ENCODE peak calls at places on chromosomes 3 and 15, in seven cellular contexts. One of them, this sample, is unnamed.

GRCh38 chr3:31531465-31531991 is 1.2 kb upstream of the STT3B start:
- DNase-seq in body of pancreas: no peak
- DNase-seq in ovary: no peak
- DNase-seq in erythroblast: peak
- DNase-seq in H54: no peak
- DNase-seq in tibial nerve: no peak
- DNase-seq in breast epithelium: no peak
- DNase-seq in this sample: no peak

GRCh38 chr3:45911496-45912226 is 25.3 kb downstream of the CCR9 start:
- DNase-seq in erythroblast: no peak
- DNase-seq in tibial nerve: no peak
- DNase-seq in breast epithelium: no peak
- DNase-seq in H54: no peak
- DNase-seq in body of pancreas: no peak
- DNase-seq in ovary: no peak
- DNase-seq in this sample: no peak

GRCh38 chr15:75234191-75234810 is 23.8 kb upstream of the GOLGA6C start:
- DNase-seq in erythroblast: no peak
- DNase-seq in tibial nerve: no peak
- DNase-seq in H54: no peak
- DNase-seq in body of pancreas: no peak
- DNase-seq in breast epithelium: no peak
- DNase-seq in ovary: no peak
- DNase-seq in this sample: no peak

GRCh38 chr3:157098823-157099185 is 61.1 kb downstream of the CCNL1 start:
- DNase-seq in body of pancreas: no peak
- DNase-seq in breast epithelium: no peak
- DNase-seq in tibial nerve: no peak
- DNase-seq in H54: no peak
- DNase-seq in ovary: no peak
- DNase-seq in erythroblast: no peak
- DNase-seq in this sample: no peak

GRCh38 chr15:49558924-49559323 is 61.7 kb downstream of the FAM227B start:
- DNase-seq in erythroblast: no peak
- DNase-seq in ovary: no peak
- DNase-seq in H54: no peak
- DNase-seq in body of pancreas: no peak
- DNase-seq in breast epithelium: no peak
- DNase-seq in tibial nerve: no peak
- DNase-seq in this sample: no peak

GRCh38 chr3:63015614-63016016 is 140.4 kb upstream of the CADPS start:
- DNase-seq in erythroblast: no peak
- DNase-seq in breast epithelium: no peak
- DNase-seq in tibial nerve: no peak
- DNase-seq in H54: no peak
- DNase-seq in ovary: no peak
- DNase-seq in body of pancreas: no peak
- DNase-seq in this sample: no peak

GRCh38 chr15:88155310-88155709 is 101.2 kb downstream of the NTRK3 start:
- DNase-seq in tibial nerve: no peak
- DNase-seq in breast epithelium: no peak
- DNase-seq in erythroblast: no peak
- DNase-seq in body of pancreas: no peak
- DNase-seq in ovary: no peak
- DNase-seq in H54: no peak
- DNase-seq in this sample: no peak

GRCh38 chr3:102686792-102687191 is 252.0 kb downstream of the ZPLD1 start:
- DNase-seq in ovary: no peak
- DNase-seq in erythroblast: no peak
- DNase-seq in H54: no peak
- DNase-seq in tibial nerve: no peak
- DNase-seq in breast epithelium: no peak
- DNase-seq in body of pancreas: no peak
- DNase-seq in this sample: no peak

GRCh38 chr3:45677045-45677436 is 12.2 kb upstream of the SACM1L start:
- DNase-seq in tibial nerve: peak
- DNase-seq in erythroblast: no peak
- DNase-seq in body of pancreas: no peak
- DNase-seq in H54: no peak
- DNase-seq in ovary: no peak
- DNase-seq in breast epithelium: peak
- DNase-seq in this sample: no peak

GRCh38 chr3:4006288-4006687 is 207.1 kb downstream of the LRRN1 start:
- DNase-seq in H54: no peak
- DNase-seq in tibial nerve: no peak
- DNase-seq in breast epithelium: no peak
- DNase-seq in erythroblast: no peak
- DNase-seq in body of pancreas: no peak
- DNase-seq in ovary: no peak
- DNase-seq in this sample: no peak

GRCh38 chr3:4720316-4721075 is 227.3 kb downstream of the ITPR1 start:
- DNase-seq in body of pancreas: peak
- DNase-seq in H54: peak
- DNase-seq in breast epithelium: peak
- DNase-seq in tibial nerve: peak
- DNase-seq in erythroblast: peak
- DNase-seq in ovary: peak
- DNase-seq in this sample: peak

GRCh38 chr3:49018707-49019006 is 277 bp upstream of the DALRD3 start:
- DNase-seq in body of pancreas: no peak
- DNase-seq in ovary: no peak
- DNase-seq in H54: no peak
- DNase-seq in erythroblast: no peak
- DNase-seq in tibial nerve: no peak
- DNase-seq in breast epithelium: no peak
- DNase-seq in this sample: no peak
- TF ChIP-seq POLR2A in body of pancreas: no peak
- TF ChIP-seq POLR2A in ovary: no peak
- TF ChIP-seq POLR2A in H54: no peak
- TF ChIP-seq POLR2A in erythroblast: no peak
- TF ChIP-seq POLR2A in tibial nerve: no peak
- TF ChIP-seq POLR2A in breast epithelium: no peak
- TF ChIP-seq POLR2A in this sample: no peak

GRCh38 chr15:68817304-68818087 is 3.2 kb downstream of the ANP32A start:
- DNase-seq in body of pancreas: peak
- DNase-seq in H54: peak
- DNase-seq in ovary: peak
- DNase-seq in erythroblast: peak
- DNase-seq in breast epithelium: peak
- DNase-seq in tibial nerve: peak
- DNase-seq in this sample: peak
- TF ChIP-seq POLR2A in body of pancreas: peak
- TF ChIP-seq POLR2A in H54: no peak
- TF ChIP-seq POLR2A in ovary: no peak
- TF ChIP-seq POLR2A in erythroblast: no peak
- TF ChIP-seq POLR2A in breast epithelium: no peak
- TF ChIP-seq POLR2A in tibial nerve: peak
- TF ChIP-seq POLR2A in this sample: no peak

GRCh38 chr3:167668651-167669050 is 14.9 kb upstream of the WDR49 start:
- DNase-seq in ovary: no peak
- DNase-seq in tibial nerve: no peak
- DNase-seq in H54: no peak
- DNase-seq in body of pancreas: no peak
- DNase-seq in erythroblast: peak
- DNase-seq in breast epithelium: no peak
- DNase-seq in this sample: no peak

GRCh38 chr3:167671878-167672427 is 18.2 kb upstream of the WDR49 start:
- DNase-seq in tibial nerve: no peak
- DNase-seq in ovary: no peak
- DNase-seq in breast epithelium: no peak
- DNase-seq in erythroblast: no peak
- DNase-seq in body of pancreas: no peak
- DNase-seq in H54: no peak
- DNase-seq in this sample: no peak

GRCh38 chr3:167673221-167673620 is 19.5 kb upstream of the WDR49 start:
- DNase-seq in ovary: no peak
- DNase-seq in breast epithelium: no peak
- DNase-seq in body of pancreas: no peak
- DNase-seq in erythroblast: no peak
- DNase-seq in tibial nerve: no peak
- DNase-seq in H54: no peak
- DNase-seq in this sample: no peak

GRCh38 chr3:167669699-167670098 is 16.0 kb upstream of the WDR49 start:
- DNase-seq in tibial nerve: no peak
- DNase-seq in ovary: no peak
- DNase-seq in erythroblast: no peak
- DNase-seq in breast epithelium: no peak
- DNase-seq in H54: no peak
- DNase-seq in body of pancreas: no peak
- DNase-seq in this sample: no peak
- TF ChIP-seq POLR2A in tibial nerve: no peak
- TF ChIP-seq POLR2A in ovary: no peak
- TF ChIP-seq POLR2A in erythroblast: no peak
- TF ChIP-seq POLR2A in breast epithelium: no peak
- TF ChIP-seq POLR2A in H54: no peak
- TF ChIP-seq POLR2A in body of pancreas: no peak
- TF ChIP-seq POLR2A in this sample: no peak

DNA sequence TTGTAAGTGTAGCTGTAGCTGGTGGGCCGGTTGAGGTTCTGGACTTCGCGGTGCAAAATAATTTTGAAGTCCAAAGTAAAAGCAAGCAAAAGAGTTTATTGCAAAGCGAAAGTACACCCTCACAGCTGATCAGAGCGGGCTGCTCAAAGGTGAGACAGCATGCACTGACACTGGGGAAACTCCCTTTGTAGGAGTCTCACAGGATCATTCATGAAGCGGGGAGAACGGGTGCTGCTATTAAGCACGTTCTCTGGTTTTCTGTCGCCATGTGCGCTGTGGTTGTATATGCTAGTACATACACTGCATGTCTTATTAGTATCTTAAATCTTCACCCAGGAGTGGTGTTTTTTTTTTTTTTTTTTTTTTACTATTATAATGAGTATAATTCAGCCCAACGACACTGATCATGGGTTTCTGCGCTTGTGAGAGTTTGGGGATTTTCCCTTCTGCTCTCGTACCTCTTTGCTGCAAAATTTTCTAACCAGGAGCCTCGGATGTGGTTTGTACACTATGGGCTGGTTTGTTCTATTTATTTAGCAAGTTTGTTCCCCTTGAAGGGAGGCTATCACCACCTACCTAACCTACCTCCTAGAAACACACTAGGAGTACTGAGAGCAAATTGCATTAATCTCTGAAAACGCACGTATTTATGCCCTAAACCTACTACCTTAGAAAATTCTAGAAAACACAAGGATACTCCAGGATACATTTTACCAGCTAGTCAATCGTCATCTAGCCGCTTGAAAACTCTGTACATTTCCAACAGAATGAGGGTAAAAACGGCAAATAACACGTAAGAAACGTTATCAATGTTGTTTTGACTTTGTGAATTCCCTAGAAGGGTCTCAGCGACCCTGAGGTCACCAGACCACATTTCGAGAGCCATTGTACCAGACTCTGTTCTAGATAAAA is 1.3 kb upstream of the AP4E1 start:
- DNase-seq in tibial nerve: no peak
- DNase-seq in erythroblast: peak
- DNase-seq in H54: no peak
- DNase-seq in ovary: no peak
- DNase-seq in breast epithelium: no peak
- DNase-seq in body of pancreas: no peak
- DNase-seq in this sample: no peak
- TF ChIP-seq POLR2A in tibial nerve: no peak
- TF ChIP-seq POLR2A in erythroblast: no peak
- TF ChIP-seq POLR2A in H54: no peak
- TF ChIP-seq POLR2A in ovary: no peak
- TF ChIP-seq POLR2A in breast epithelium: no peak
- TF ChIP-seq POLR2A in body of pancreas: no peak
- TF ChIP-seq POLR2A in this sample: no peak

DNA sequence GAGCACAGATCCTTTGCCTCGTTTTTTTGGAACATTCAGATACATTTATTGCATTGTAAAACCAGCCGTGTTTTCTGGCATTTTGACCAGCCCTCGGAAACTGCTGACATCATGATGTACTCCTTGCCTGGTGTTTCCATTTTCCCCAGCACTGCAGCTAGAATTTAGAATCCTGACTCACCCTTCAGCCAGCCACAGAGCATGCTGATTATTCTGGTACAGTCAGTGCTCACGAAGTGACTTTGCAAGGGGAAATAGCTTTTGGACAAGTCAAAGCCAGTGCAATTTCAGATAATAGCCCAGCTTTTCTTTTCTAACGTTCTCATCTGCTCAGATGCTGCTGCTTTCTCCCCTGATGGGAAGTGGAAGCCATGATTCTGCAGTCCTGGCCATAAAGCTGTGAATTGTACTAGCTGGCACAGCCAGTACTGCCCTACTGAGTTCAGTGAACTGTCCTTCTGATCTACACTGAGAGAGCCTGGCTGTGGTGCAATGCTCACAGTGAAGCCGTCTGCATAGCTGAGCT is 12.1 kb upstream of the CNBP start:
- DNase-seq in breast epithelium: no peak
- DNase-seq in ovary: peak
- DNase-seq in body of pancreas: no peak
- DNase-seq in tibial nerve: peak
- DNase-seq in erythroblast: peak
- DNase-seq in H54: peak
- DNase-seq in this sample: peak
- TF ChIP-seq POLR2A in breast epithelium: no peak
- TF ChIP-seq POLR2A in ovary: no peak
- TF ChIP-seq POLR2A in body of pancreas: no peak
- TF ChIP-seq POLR2A in tibial nerve: no peak
- TF ChIP-seq POLR2A in erythroblast: no peak
- TF ChIP-seq POLR2A in H54: no peak
- TF ChIP-seq POLR2A in this sample: peak

GRCh38 chr15:80989518-80990478 is at the start of gene MESD:
- DNase-seq in breast epithelium: peak
- DNase-seq in tibial nerve: peak
- DNase-seq in erythroblast: peak
- DNase-seq in ovary: peak
- DNase-seq in H54: peak
- DNase-seq in body of pancreas: peak
- DNase-seq in this sample: peak
- TF ChIP-seq POLR2A in breast epithelium: peak
- TF ChIP-seq POLR2A in tibial nerve: peak
- TF ChIP-seq POLR2A in erythroblast: peak
- TF ChIP-seq POLR2A in ovary: peak
- TF ChIP-seq POLR2A in H54: peak
- TF ChIP-seq POLR2A in body of pancreas: peak
- TF ChIP-seq POLR2A in this sample: peak

This sample was measured in heart left ventricle.